ENCODE peak calls at places on chromosomes 3 and 15, in four cellular contexts. One of them, this sample, is unnamed.

GRCh38 chr3:53705024-53705750 is 141.0 kb downstream of the CHDH start:
- DNase-seq in CMK: no peak
- DNase-seq in GOT3: no peak
- DNase-seq in CD8-positive, alpha-beta T cell: peak
- DNase-seq in this sample: no peak

GRCh38 chr3:192237992-192238608 is 489.2 kb downstream of the FGF12 start:
- DNase-seq in CMK: no peak
- DNase-seq in GOT3: no peak
- DNase-seq in CD8-positive, alpha-beta T cell: no peak
- DNase-seq in this sample: no peak

GRCh38 chr3:81816473-81817260 is 55.2 kb upstream of the GBE1 start:
- DNase-seq in CMK: no peak
- DNase-seq in GOT3: no peak
- DNase-seq in CD8-positive, alpha-beta T cell: no peak
- DNase-seq in this sample: peak

GRCh38 chr3:100641471-100642032 is 32.2 kb downstream of the ADGRG7 start:
- DNase-seq in CMK: no peak
- DNase-seq in GOT3: no peak
- DNase-seq in CD8-positive, alpha-beta T cell: no peak
- DNase-seq in this sample: no peak

GRCh38 chr3:16280671-16281070 is 15.7 kb downstream of the OXNAD1 start:
- DNase-seq in CMK: no peak
- DNase-seq in GOT3: no peak
- DNase-seq in CD8-positive, alpha-beta T cell: no peak
- DNase-seq in this sample: no peak

GRCh38 chr15:96181217-96181616 is 149.3 kb upstream of the NR2F2 start:
- DNase-seq in CMK: no peak
- DNase-seq in GOT3: no peak
- DNase-seq in CD8-positive, alpha-beta T cell: no peak
- DNase-seq in this sample: no peak

GRCh38 chr3:172201136-172201989 is 162.0 kb downstream of the FNDC3B start:
- DNase-seq in CMK: no peak
- DNase-seq in GOT3: peak
- DNase-seq in CD8-positive, alpha-beta T cell: no peak
- DNase-seq in this sample: peak

GRCh38 chr3:184200825-184201224 is 14.8 kb downstream of the ABCF3 start:
- DNase-seq in CMK: no peak
- DNase-seq in GOT3: no peak
- DNase-seq in CD8-positive, alpha-beta T cell: no peak
- DNase-seq in this sample: no peak

GRCh38 chr3:36695113-36695768 is 69.1 kb downstream of the DCLK3 start:
- DNase-seq in CMK: no peak
- DNase-seq in GOT3: no peak
- DNase-seq in CD8-positive, alpha-beta T cell: no peak
- DNase-seq in this sample: no peak

GRCh38 chr3:170506556-170506955 is 79.3 kb downstream of the SLC7A14 start:
- DNase-seq in CMK: no peak
- DNase-seq in GOT3: no peak
- DNase-seq in CD8-positive, alpha-beta T cell: no peak
- DNase-seq in this sample: peak

GRCh38 chr3:23099677-23100076 is 103.5 kb upstream of the UBE2E2 start:
- DNase-seq in CMK: no peak
- DNase-seq in GOT3: no peak
- DNase-seq in CD8-positive, alpha-beta T cell: no peak
- DNase-seq in this sample: no peak

GRCh38 chr15:78174398-78174797 is 25.2 kb downstream of the IDH3A start:
- DNase-seq in CMK: no peak
- DNase-seq in GOT3: no peak
- DNase-seq in CD8-positive, alpha-beta T cell: no peak
- DNase-seq in this sample: no peak

GRCh38 chr3:39261726-39262125 is 18.1 kb downstream of the CX3CR1 start:
- DNase-seq in CMK: peak
- DNase-seq in GOT3: no peak
- DNase-seq in CD8-positive, alpha-beta T cell: no peak
- DNase-seq in this sample: no peak

GRCh38 chr15:73564255-73564654 is 68.9 kb downstream of the NPTN start:
- DNase-seq in CMK: no peak
- DNase-seq in GOT3: no peak
- DNase-seq in CD8-positive, alpha-beta T cell: no peak
- DNase-seq in this sample: peak

GRCh38 chr3:129023909-129024308 is 22.8 kb downstream of the EFCC1 start:
- DNase-seq in CMK: no peak
- DNase-seq in GOT3: no peak
- DNase-seq in CD8-positive, alpha-beta T cell: no peak
- DNase-seq in this sample: peak

GRCh38 chr15:101198820-101199219 is 53.0 kb downstream of the CHSY1 start:
- DNase-seq in CMK: no peak
- DNase-seq in GOT3: no peak
- DNase-seq in CD8-positive, alpha-beta T cell: no peak
- DNase-seq in this sample: no peak

GRCh38 chr3:114939920-114940319 is 207.2 kb downstream of the ZBTB20 start:
- DNase-seq in CMK: no peak
- DNase-seq in GOT3: no peak
- DNase-seq in CD8-positive, alpha-beta T cell: no peak
- DNase-seq in this sample: no peak

This sample was measured in ACHN.